ENCODE peak calls at places on chromosomes 16 and 17, in four cellular contexts. E, G, W and C are unnamed samples.

GRCh38 chr17:8292639-8293395 is 2.4 kb downstream of the SLC25A35 start:
- DNase-seq in E (no peak), G (no peak), W (no peak), C (no peak)

GRCh38 chr16:4611337-4612023 is 3.2 kb downstream of the UBALD1 start:
- DNase-seq in E (no peak), G (peak; percentile 68), W (no peak), C (no peak)

GRCh38 chr17:82232322-82232785 is 3.5 kb downstream of the SLC16A3 start:
- DNase-seq in E (no peak), G (no peak), W (no peak), C (no peak)

GRCh38 chr16:29978081-29978480 is 4.4 kb downstream of the TAOK2 start:
- DNase-seq in E (no peak), G (no peak), W (no peak), C (no peak)

GRCh38 chr17:42428141-42428944 is 5.3 kb upstream of the CAVIN1 start:
- DNase-seq in E (no peak), G (peak; percentile 99), W (peak; percentile 90), C (peak; percentile 93)

GRCh38 chr16:82631701-82632685 is 5.2 kb downstream of the CDH13 start:
- DNase-seq in E (peak; percentile 85), G (no peak), W (no peak), C (no peak)

GRCh38 chr16:67882374-67883145 is 2.1 kb upstream of the NRN1L start:
- DNase-seq in E (peak; percentile 93), G (no peak), W (no peak), C (no peak)

GRCh38 chr17:68541816-68542215 is 29.6 kb downstream of the PRKAR1A start:
- DNase-seq in E (no peak), G (no peak), W (no peak), C (no peak)

GRCh38 chr16:64196444-64196843 is 925.4 kb downstream of the CDH11 start:
- DNase-seq in E (no peak), G (peak; percentile 80), W (peak; percentile 36), C (no peak)

GRCh38 chr16:87446479-87446878 is 46.3 kb downstream of the ZCCHC14 start:
- DNase-seq in E (no peak), G (no peak), W (no peak), C (no peak)

GRCh38 chr17:50501054-50501453 is 7.2 kb upstream of the MYCBPAP start:
- DNase-seq in E (no peak), G (peak; percentile 26), W (no peak), C (no peak)

GRCh38 chr17:8154608-8155152 is 2.5 kb upstream of the PER1 start:
- DNase-seq in E (no peak), G (no peak), W (no peak), C (no peak)

GRCh38 chr17:57588086-57588485 is 157.0 kb downstream of the CCDC182 start:
- DNase-seq in E (no peak), G (no peak), W (no peak), C (no peak)

GRCh38 chr17:66791337-66791736 is 43.6 kb upstream of the CACNG5 start:
- DNase-seq in E (peak; percentile 61), G (no peak), W (no peak), C (no peak)

GRCh38 chr16:6144441-6144840 is 1046.8 kb upstream of the EEF2KMT start:
- DNase-seq in E (no peak), G (no peak), W (no peak), C (no peak)

GRCh38 chr17:57723427-57724037 is 21.6 kb downstream of the CCDC182 start:
- DNase-seq in E (no peak), G (no peak), W (no peak), C (no peak)

GRCh38 chr16:89323120-89323960 is 105.8 kb downstream of the ZNF778 start:
- DNase-seq in E (peak; percentile 36), G (no peak), W (no peak), C (no peak)

GRCh38 chr17:43044024-43044423 is 19.0 kb downstream of the RND2 start:
- DNase-seq in E (no peak), G (no peak), W (no peak), C (no peak)

GRCh38 chr17:58630883-58631522 is 60.8 kb downstream of the TEX14 start:
- DNase-seq in E (no peak), G (no peak), W (no peak), C (no peak)

GRCh38 chr17:41663451-41664171 is 25.1 kb upstream of the EIF1 start:
- DNase-seq in E (peak; percentile 16), G (no peak), W (no peak), C (no peak)

GRCh38 chr16:69532761-69533459 is 32.9 kb upstream of the NFAT5 start:
- DNase-seq in E (no peak), G (no peak), W (no peak), C (no peak)

GRCh38 chr17:45046536-45047125 is 4.8 kb downstream of the DCAKD start:
- DNase-seq in E (no peak), G (peak; percentile 44), W (no peak), C (no peak)

GRCh38 chr17:4175921-4176802 is 33.2 kb downstream of the CYB5D2 start:
- DNase-seq in E (no peak), G (no peak), W (peak; percentile 32), C (peak; percentile 67)

GRCh38 chr17:40596261-40596919 is 31.1 kb upstream of the CCR7 start:
- DNase-seq in E (no peak), G (no peak), W (no peak), C (peak; percentile 9)

GRCh38 chr16:25177831-25178688 is 38.7 kb upstream of the AQP8 start:
- DNase-seq in E (no peak), G (peak; percentile 8), W (no peak), C (no peak)

GRCh38 chr17:82705756-82706155 is 7.3 kb upstream of the RAB40B start:
- DNase-seq in E (peak; percentile 52), G (no peak), W (no peak), C (no peak)

GRCh38 chr17:43714338-43715149 is 44.0 kb downstream of the SOST start:
- DNase-seq in E (no peak), G (peak; percentile 77), W (no peak), C (no peak)

GRCh38 chr16:62022688-62023087 is 13.6 kb downstream of the CDH8 start:
- DNase-seq in E (no peak), G (no peak), W (no peak), C (no peak)

GRCh38 chr17:4631836-4632582 is 9.5 kb downstream of the ALOX15 start:
- DNase-seq in E (no peak), G (no peak), W (no peak), C (no peak)

GRCh38 chr17:42797067-42798007 is 1.2 kb downstream of the COA3 start:
- DNase-seq in E (no peak), G (no peak), W (no peak), C (no peak)

GRCh38 chr16:10578474-10579316 is 1.7 kb downstream of the EMP2 start:
- DNase-seq in E (peak; percentile 56), G (no peak), W (no peak), C (no peak)

GRCh38 chr16:1054660-1055556 is 17.6 kb upstream of the SSTR5 start:
- DNase-seq in E (peak; percentile 79), G (peak; percentile 41), W (no peak), C (no peak)

GRCh38 chr16:66223176-66223780 is 143.2 kb upstream of the CDH5 start:
- DNase-seq in E (no peak), G (no peak), W (no peak), C (no peak)

GRCh38 chr16:46884513-46885293 is 541 bp downstream of the GPT2 start:
- DNase-seq in E (no peak), G (no peak), W (no peak), C (no peak)

GRCh38 chr17:16878547-16879100 is 93.3 kb downstream of the TNFRSF13B start:
- DNase-seq in E (no peak), G (no peak), W (no peak), C (no peak)

GRCh38 chr17:43784628-43785101 is 4.4 kb downstream of the CFAP97D1 start:
- DNase-seq in E (no peak), G (peak; percentile 70), W (peak; percentile 53), C (no peak)

GRCh38 chr17:17433260-17433659 is 43.5 kb upstream of the MED9 start:
- DNase-seq in E (no peak), G (no peak), W (no peak), C (no peak)

GRCh38 chr16:57846078-57846697 is 43.9 kb upstream of the KIFC3 start:
- DNase-seq in E (no peak), G (no peak), W (no peak), C (no peak)

GRCh38 chr17:83160443-83161297 is 81.3 kb downstream of the METRNL start:
- DNase-seq in E (no peak), G (no peak), W (no peak), C (no peak)